ENCODE peak calls at places on chromosomes 2 and 18, in seven cellular contexts. Z is heart left ventricle, B is A549, V is body of pancreas, C is sigmoid colon, F is GM12878, U is ovary. T is an unnamed sample.

GRCh38 chr2:100981011-100981410 is 21.1 kb upstream of the RPL31 start:
- DNase-seq in U (no peak), F (no peak), B (no peak), V (no peak), Z (no peak), C (no peak), T (no peak)

GRCh38 chr18:69958422-69958821 is 10.7 kb upstream of the CD226 start:
- DNase-seq in F (no peak), C (no peak), U (no peak), Z (no peak), V (no peak), B (no peak), T (no peak)

GRCh38 chr18:76979906-76980305 is 152.7 kb downstream of the MBP start:
- DNase-seq in B (no peak), Z (no peak), U (no peak), F (no peak), V (no peak), C (no peak), T (peak; percentile 79)

GRCh38 chr2:137969418-137969765 is 5.1 kb downstream of the HNMT start:
- DNase-seq in V (peak; percentile 25), C (no peak), F (no peak), B (peak; percentile 44), Z (peak; percentile 39), U (no peak), T (no peak)

GRCh38 chr2:198456418-198456817 is 652.0 kb downstream of the PLCL1 start:
- DNase-seq in C (no peak), B (no peak), U (no peak), Z (no peak), F (no peak), V (no peak), T (no peak)

GRCh38 chr2:170235860-170236638 is 58.1 kb downstream of the MYO3B start:
- DNase-seq in Z (no peak), F (no peak), U (no peak), B (peak; percentile 61), V (no peak), C (no peak), T (no peak)

GRCh38 chr2:9769171-9770005 is 73.9 kb upstream of the TAF1B start:
- DNase-seq in Z (no peak), F (no peak), C (no peak), B (no peak), U (no peak), V (no peak), T (no peak)

GRCh38 chr2:119174216-119174992 is 15.9 kb upstream of the C1QL2 start:
- DNase-seq in U (no peak), C (no peak), V (peak; percentile 59), B (peak; percentile 58), F (no peak), Z (peak; percentile 31), T (no peak)

GRCh38 chr2:159635006-159635746 is 18.8 kb upstream of the BAZ2B start:
- DNase-seq in Z (no peak), V (no peak), U (no peak), B (no peak), C (no peak), F (no peak), T (no peak)

GRCh38 chr2:226795281-226796011 is 4.2 kb downstream of the IRS1 start:
- DNase-seq in V (peak; percentile 18), F (no peak), C (peak; percentile 77), Z (peak; percentile 29), B (no peak), U (peak; percentile 32), T (no peak)
- TF ChIP-seq POLR2A in V (no peak), F (no peak), C (no peak), Z (no peak), B (no peak), U (no peak), T (no peak)

DNA sequence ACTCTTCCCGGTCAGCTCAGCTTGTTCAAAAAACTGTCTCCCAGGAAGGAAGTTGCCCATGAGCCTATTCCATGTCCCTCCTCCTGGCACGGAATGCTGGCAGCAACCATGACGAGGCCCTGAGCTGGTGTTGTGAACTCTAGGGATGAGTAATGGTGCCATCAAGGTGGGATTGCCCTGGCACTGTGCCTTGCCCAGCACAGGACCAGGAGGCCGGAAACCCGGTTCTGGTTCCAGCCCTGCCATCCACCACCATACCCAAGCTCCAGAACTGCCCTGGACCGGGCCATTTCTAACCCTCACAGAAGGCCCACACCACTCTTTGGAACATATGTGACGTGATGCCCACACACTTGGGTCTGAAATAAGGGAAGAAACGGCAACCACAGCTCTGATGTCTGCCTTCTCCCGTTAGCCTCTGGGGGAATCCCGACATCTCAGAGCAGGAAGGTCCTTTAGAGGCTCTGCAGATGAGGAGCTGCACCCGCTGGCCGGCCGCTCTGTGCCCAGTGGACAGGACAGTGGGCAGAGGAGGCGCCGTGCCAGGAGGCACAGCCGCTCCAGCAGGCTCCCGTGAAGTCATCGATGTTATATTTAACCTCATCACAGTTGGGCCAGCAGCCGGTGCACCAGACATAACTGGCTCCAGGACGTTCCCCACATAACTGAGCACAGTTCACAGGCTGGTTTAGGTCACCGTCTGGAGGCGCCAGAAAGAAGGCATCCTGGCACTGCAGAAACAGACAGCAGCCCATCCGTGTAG is 462.0 kb upstream of the ID2 start:
- DNase-seq in U (no peak), C (peak; percentile 87), V (no peak), Z (peak; percentile 78), B (no peak), F (no peak), T (no peak)
- TF ChIP-seq CTCF in U (no peak), C (no peak), V (no peak), Z (no peak), B (no peak), F (no peak), T (no peak)

GRCh38 chr2:219038600-219038999 is 2.7 kb downstream of the CFAP65 start:
- DNase-seq in V (no peak), F (no peak), C (no peak), B (no peak), U (no peak), Z (no peak), T (no peak)

GRCh38 chr2:219042750-219043149 is 1.4 kb upstream of the CFAP65 start:
- DNase-seq in F (no peak), V (no peak), Z (no peak), U (no peak), B (no peak), C (no peak), T (no peak)

GRCh38 chr2:219037783-219038549 is 3.4 kb downstream of the CFAP65 start:
- DNase-seq in C (no peak), U (no peak), Z (no peak), B (no peak), V (no peak), F (no peak), T (no peak)

GRCh38 chr2:219042157-219042556 is 841 bp upstream of the CFAP65 start:
- DNase-seq in U (no peak), Z (no peak), C (no peak), F (no peak), B (no peak), V (no peak), T (no peak)

GRCh38 chr2:219041252-219041651 is at the start of gene CFAP65:
- DNase-seq in V (peak; percentile 54), C (no peak), F (no peak), U (no peak), B (peak; percentile 68), Z (no peak), T (no peak)
- H3K4me3 ChIP-seq in V (no peak within 1 kb of the TSS), C (no peak within 1 kb of the TSS), F (no peak within 1 kb of the TSS), U (no peak within 1 kb of the TSS), B (peak within 1 kb of the TSS; percentile 49), Z (peak within 1 kb of the TSS; percentile 28), T (no peak within 1 kb of the TSS)

DNA sequence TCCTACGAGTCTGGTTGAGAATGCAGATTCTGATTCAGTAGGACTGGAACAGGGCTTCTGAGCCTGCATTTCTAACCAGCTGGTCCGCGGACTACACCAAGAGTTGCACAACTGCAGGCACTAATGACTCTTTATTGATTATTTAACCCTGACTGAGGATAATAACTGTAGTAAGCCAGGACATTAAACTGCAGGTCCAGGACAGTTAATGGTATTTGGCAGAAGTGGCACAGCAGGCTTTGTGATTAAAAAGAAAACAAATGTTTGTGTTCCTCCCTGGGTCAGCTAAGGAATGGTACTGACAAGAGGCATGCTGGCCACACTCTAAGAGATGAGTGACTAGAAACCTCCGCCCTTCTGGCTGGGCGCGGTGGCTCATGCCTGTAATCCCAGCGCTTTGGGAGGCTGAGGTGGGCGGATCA is 59.4 kb downstream of the ALPK2 start:
- DNase-seq in C (no peak), F (no peak), Z (no peak), B (no peak), U (no peak), V (no peak), T (no peak)
- TF ChIP-seq POLR2A in C (no peak), F (no peak), Z (no peak), B (no peak), U (no peak), V (no peak), T (no peak)

DNA sequence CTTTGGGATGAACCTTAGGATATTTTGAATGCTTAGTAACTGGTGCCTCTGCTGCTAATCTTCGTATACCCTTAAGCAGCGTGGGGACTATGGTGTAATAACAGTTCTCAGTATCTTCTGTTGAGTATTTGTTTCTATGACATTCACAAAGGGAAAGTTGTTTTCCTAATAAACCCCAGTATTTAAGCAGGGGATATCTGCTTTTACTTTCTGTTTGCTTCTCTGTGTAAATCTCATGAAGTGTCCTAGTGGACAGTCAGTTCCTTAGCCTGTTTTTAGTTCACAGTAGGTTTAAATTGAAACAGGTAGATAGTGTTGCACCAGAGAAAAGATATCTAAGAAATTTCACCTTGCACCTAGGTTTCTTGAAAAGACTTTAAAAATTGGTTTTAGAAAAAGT is 14.9 kb downstream of the KIAA1328 start:
- DNase-seq in F (no peak), U (no peak), V (no peak), B (no peak), Z (no peak), C (no peak), T (no peak)
- TF ChIP-seq CTCF in F (no peak), U (no peak), V (no peak), B (no peak), Z (no peak), C (no peak), T (no peak)

GRCh38 chr2:35891936-35892335 is 463.6 kb upstream of the CRIM1 start:
- DNase-seq in C (no peak), Z (no peak), U (no peak), V (no peak), F (no peak), B (no peak), T (no peak)
- H3K4me3 ChIP-seq in C (no peak overlapping the region), Z (no peak overlapping the region), U (no peak overlapping the region), V (no peak overlapping the region), F (no peak overlapping the region), B (peak overlapping the region; percentile 7), T (no peak overlapping the region)

GRCh38 chr2:96869824-96870630 is at the start of gene SEMA4C:
- DNase-seq in C (peak; percentile 88), B (peak; percentile 32), F (no peak), U (peak; percentile 76), V (peak; percentile 61), Z (peak; percentile 86), T (peak; percentile 91)
- TF ChIP-seq POLR2A in C (peak; percentile 47), B (peak; percentile 40), F (peak; percentile 66), U (peak; percentile 55), V (peak; percentile 42), Z (peak; percentile 34), T (no peak)

DNA sequence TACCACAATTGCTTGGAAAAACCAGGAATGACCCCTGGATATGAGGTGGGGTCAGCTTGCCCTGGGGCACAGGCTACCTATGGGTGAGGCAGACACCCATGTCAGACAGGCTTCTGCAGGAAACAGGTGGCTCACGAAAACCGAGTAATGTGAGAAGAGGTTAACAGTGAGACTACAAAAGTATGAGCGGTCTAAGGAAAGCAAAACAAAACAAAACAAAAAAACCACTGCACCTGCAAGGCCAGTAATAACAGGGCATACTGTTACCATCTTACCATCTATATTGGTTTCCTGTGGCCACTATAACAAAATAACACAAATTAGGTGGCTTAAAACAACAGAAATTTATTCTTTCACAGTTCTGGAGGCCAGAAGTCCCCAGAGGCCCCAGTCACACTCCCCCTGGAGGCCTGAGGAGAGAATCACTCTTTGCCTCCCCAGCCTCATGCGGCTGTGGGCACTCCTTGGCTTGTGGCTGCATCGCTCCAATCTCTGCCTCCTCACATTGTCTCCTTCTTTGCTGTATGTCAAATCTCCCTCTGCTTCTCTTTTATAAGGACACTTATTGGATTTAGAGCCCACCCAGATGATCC is 86.6 kb upstream of the EPC2 start:
- DNase-seq in F (no peak), Z (no peak), C (no peak), V (no peak), U (no peak), B (no peak), T (no peak)
- TF ChIP-seq CTCF in F (no peak), Z (no peak), C (no peak), V (no peak), U (no peak), B (no peak), T (no peak)

T was measured in lower leg skin.